ENCODE peak calls at places on chromosomes 7 and 10, in four cellular contexts. Z, S, J and T are unnamed samples.

GRCh38 chr7:130387628-130388403 is 7.5 kb downstream of the CPA1 start:
- DNase-seq in Z (no peak), S (no peak), J (no peak), T (no peak)

GRCh38 chr7:106111671-106112117 is 418 bp downstream of the SYPL1 start:
- DNase-seq in J (no peak), S (no peak), Z (no peak), T (peak; percentile 25)

GRCh38 chr7:28993371-28993770 is 35.2 kb upstream of the TRIL start:
- DNase-seq in S (no peak), Z (no peak), J (no peak), T (no peak)

GRCh38 chr7:142451817-142452216 is 194.0 kb upstream of the PRSS58 start:
- DNase-seq in J (no peak), S (no peak), Z (no peak), T (no peak)

GRCh38 chr10:48880016-48880705 is 59.5 kb downstream of the LRRC18 start:
- DNase-seq in J (no peak), S (no peak), Z (no peak), T (no peak)

GRCh38 chr10:3287566-3288445 is 115.2 kb upstream of the PITRM1 start:
- DNase-seq in Z (no peak), S (no peak), J (no peak), T (no peak)

GRCh38 chr10:118256825-118257570 is 85.1 kb downstream of the FAM204A start:
- DNase-seq in Z (no peak), S (no peak), J (no peak), T (no peak)

GRCh38 chr7:80943342-80943741 is 24.5 kb upstream of the SEMA3C start:
- DNase-seq in J (no peak), Z (no peak), S (no peak), T (no peak)

DNA sequence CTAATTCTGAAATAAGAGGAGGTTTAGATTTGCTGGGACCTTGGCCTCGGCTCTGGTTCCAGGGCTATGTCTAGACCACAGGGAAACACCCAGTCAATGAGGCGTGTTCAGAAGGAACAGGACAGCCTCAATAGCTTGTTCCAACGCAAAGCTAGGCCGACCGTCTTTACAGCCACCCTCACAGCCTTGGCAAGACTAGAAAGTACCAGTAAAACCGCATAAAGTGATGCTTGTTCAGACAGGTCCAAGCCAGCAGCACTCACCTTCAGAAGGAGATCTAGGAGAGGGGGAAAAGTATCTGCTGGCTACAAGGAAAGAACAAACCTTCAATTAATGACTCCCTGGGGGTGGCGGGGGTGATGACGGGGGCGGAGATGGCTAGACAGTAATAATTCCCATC is 50.1 kb upstream of the LMTK2 start:
- DNase-seq in J (no peak), Z (no peak), S (no peak), T (no peak)
- TF ChIP-seq POLR2AphosphoS5 in J (no peak), Z (no peak), S (no peak), T (no peak)

DNA sequence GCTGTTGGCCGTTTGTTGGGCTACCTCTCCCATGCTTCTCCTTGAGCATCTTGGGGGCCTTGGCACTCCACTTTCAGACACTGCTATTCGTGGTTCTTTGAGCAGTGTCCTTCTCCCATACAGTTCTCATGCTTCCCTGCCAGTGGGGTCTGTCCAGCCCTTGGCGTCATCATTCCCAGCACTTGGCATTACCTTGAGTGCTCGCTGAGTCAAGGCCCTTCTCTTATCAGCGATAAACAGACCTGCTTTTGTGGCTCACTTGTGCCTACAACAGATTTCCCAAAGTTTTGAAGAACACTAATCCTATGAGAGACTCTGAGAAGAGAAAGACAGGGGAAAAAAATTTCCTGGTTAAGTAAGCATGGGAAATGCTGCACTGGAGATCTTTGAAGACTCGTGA is 85.3 kb downstream of the NOC3L start:
- DNase-seq in Z (no peak), S (peak; percentile 9), J (no peak), T (no peak)
- TF ChIP-seq SPI1 in Z (no peak), S (no peak), J (no peak), T (no peak)

DNA sequence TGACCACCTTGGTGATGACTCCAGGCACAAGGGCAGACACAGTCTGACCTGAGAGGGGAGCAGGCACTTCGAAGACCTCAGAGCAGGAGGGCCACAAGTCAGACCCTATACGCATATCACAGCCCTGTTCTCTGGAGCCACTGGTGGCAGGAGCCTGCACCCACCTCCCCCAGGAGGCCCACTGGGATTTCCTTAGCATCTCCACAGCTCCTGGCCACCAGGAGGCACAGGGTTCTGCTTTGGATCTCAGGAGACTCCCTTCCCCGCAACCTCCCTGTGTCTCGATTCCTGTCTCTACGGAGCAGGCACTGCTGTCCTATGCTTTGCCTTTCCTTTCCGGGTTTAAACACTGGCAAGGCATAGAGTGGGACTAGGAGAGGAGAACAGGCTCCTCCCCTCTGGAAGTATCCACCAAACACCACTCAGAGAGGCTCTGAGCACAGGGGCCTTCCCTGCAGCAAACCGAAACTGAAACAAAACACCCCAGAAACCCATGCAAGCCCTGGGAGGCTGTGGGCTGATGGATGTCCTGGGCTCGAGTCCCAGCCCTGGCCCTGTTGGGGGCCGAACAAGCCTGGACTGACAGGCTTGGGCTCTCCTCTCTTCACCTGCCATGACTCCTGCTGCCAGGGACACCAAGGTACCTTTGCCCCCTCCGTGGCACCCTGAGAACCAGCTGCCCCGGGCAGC is 166.3 kb downstream of the NEURL1 start:
- DNase-seq in Z (peak; percentile 58), S (no peak), J (no peak), T (peak; percentile 93)
- TF ChIP-seq POLR2AphosphoS5 in Z (no peak), S (no peak), J (no peak), T (no peak)

GRCh38 chr10:108598831-108599230 is 1324.5 kb downstream of the XPNPEP1 start:
- DNase-seq in S (no peak), J (no peak), Z (no peak), T (no peak)
- TF ChIP-seq SPI1 in S (no peak), J (no peak), Z (no peak), T (no peak)

GRCh38 chr10:92756233-92757065 is 66.7 kb downstream of the HHEX start:
- DNase-seq in S (peak; percentile 92), Z (peak; percentile 45), J (peak; percentile 91), T (peak; percentile 33)

GRCh38 chr10:92755725-92756124 is 66.0 kb downstream of the HHEX start:
- DNase-seq in S (no peak), J (no peak), Z (no peak), T (no peak)

GRCh38 chr10:92757720-92758119 is 68.0 kb downstream of the HHEX start:
- DNase-seq in J (no peak), Z (no peak), S (peak; percentile 52), T (no peak)

GRCh38 chr10:92758594-92758993 is 68.8 kb downstream of the HHEX start:
- DNase-seq in S (no peak), Z (no peak), J (no peak), T (no peak)

DNA sequence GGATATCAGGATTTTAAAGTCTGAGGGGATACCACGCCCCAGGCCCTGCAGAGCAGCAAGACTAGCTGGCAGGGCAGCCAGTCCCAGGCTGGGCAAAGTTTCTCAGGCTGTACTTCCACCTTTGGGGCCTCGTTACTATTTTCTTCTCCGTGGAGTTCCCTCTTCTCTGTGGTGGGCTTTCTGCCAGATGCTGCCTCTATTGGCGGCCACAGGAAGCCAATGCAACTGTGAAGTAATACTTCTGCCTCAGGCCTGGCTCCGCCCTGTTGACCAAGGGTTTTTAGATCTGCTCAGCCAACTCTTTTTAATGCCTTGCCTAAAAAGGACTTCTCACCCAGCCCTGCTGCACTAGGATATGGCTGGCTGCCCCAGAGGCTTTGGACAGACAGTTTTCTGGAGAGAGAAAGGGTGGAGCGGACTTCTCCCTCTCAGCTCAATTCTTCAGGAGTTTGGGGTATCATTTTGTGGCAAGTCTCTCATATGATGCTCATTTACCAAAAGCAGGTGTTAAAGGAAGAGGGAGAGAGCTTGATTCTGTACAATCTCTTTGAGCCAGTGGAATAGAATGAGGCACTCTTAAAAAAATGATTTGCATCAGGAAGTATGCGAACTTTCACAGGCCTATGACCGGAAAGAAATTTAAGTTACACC is 67.4 kb downstream of the HHEX start:
- DNase-seq in Z (peak; percentile 83), S (peak; percentile 90), J (peak; percentile 75), T (peak; percentile 39)
- TF ChIP-seq POLR2AphosphoS5 in Z (peak; percentile 87), S (peak; percentile 45), J (no peak), T (no peak)

DNA sequence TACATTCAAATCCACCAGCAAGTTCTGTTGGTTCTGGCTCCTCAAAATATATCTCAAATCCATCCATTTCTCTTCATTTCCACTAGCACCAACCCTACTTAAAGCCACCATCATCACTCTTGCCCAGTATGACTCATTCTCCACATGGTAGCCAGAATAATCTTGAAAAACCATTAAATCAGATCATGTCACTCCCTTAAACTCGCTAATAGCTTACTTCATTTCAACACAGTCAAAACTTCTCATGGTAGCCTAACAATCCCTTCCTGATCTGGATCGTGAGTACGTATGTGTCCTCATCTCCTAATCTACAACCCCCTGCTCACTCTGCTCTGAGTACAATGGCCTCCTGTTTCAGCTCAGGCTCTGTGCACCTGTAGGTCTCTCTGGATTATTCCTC is 8.7 kb downstream of the EPC1 start:
- DNase-seq in S (no peak), J (no peak), Z (no peak), T (no peak)
- TF ChIP-seq SPI1 in S (no peak), J (no peak), Z (no peak), T (no peak)